ENCODE peak calls at places on chromosomes 7 and 10, in five cellular contexts. G, T, U, O and C are unnamed samples.

GRCh38 chr7:82678716-82679115 is 235.1 kb upstream of the CACNA2D1 start:
- DNase-seq in G (no peak), T (no peak), U (no peak), O (no peak), C (no peak)

GRCh38 chr7:111232249-111233084 is 141.5 kb downstream of the LRRN3 start:
- DNase-seq in G (peak; percentile 84), T (no peak), U (no peak), O (peak; percentile 56), C (peak; percentile 41)

GRCh38 chr10:50536617-50537252 is 87.0 kb downstream of the SGMS1 start:
- DNase-seq in G (no peak), T (no peak), U (no peak), O (peak; percentile 41), C (peak; percentile 64)

GRCh38 chr7:17166824-17167379 is 131.6 kb upstream of the AHR start:
- DNase-seq in G (no peak), T (no peak), U (no peak), O (no peak), C (no peak)

GRCh38 chr10:96538683-96539082 is 25.0 kb upstream of the TLL2 start:
- DNase-seq in G (no peak), T (no peak), U (no peak), O (no peak), C (no peak)

GRCh38 chr7:122618603-122619189 is 80.2 kb downstream of the RNF133 start:
- DNase-seq in G (no peak), T (no peak), U (no peak), O (no peak), C (no peak)

GRCh38 chr7:105531797-105532671 is at the start of gene RINT1:
- DNase-seq in G (peak; percentile 82), T (peak; percentile 99), U (peak; percentile 88), O (peak; percentile 85), C (peak; percentile 91)

GRCh38 chr10:58431903-58432302 is 46.7 kb downstream of the TFAM start:
- DNase-seq in G (no peak), T (no peak), U (no peak), O (no peak), C (no peak)

GRCh38 chr7:130793855-130794618 is 60.0 kb upstream of the KLF14 start:
- DNase-seq in G (no peak), T (no peak), U (no peak), O (peak; percentile 48), C (peak; percentile 48)

GRCh38 chr7:78218051-78218450 is 419.5 kb downstream of the PHTF2 start:
- DNase-seq in G (no peak), T (no peak), U (no peak), O (peak; percentile 1), C (no peak)

GRCh38 chr7:137953043-137953691 is 48.7 kb downstream of the CREB3L2 start:
- DNase-seq in G (no peak), T (no peak), U (no peak), O (no peak), C (no peak)

GRCh38 chr10:70334526-70335245 is 47.7 kb downstream of the LRRC20 start:
- DNase-seq in G (no peak), T (peak; percentile 65), U (no peak), O (no peak), C (no peak)

GRCh38 chr7:111730476-111731300 is 168.4 kb upstream of the IMMP2L start:
- DNase-seq in G (no peak), T (no peak), U (no peak), O (peak; percentile 21), C (no peak)

GRCh38 chr10:60842694-60843093 is 64.4 kb downstream of the CDK1 start:
- DNase-seq in G (no peak), T (no peak), U (no peak), O (no peak), C (no peak)

GRCh38 chr7:636396-636795 is 90.1 kb upstream of the DNAAF5 start:
- DNase-seq in G (peak; percentile 61), T (no peak), U (no peak), O (no peak), C (peak; percentile 21)

DNA sequence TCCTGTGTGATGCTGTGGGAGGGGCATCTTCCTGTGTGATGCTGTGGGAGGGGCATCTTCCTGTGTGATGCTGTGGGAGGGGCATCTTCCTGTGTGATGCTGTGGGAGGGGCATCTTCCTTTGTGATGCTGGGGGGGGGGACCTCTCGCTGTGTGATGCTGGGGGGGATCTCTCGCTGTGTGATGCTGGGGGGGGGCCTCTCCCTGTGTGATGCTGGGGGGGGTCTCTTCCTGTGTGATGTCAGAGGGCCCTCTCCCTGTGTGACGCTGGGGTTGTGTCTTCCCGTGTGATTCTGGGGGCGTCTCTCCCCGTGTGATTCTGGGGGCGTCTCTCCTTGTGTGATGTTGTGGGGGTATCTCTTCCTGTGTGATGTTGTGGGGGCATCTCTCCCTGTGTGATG is 27.9 kb upstream of the DPYSL4 start:
- DNase-seq in G (no peak), T (no peak), U (no peak), O (no peak), C (no peak)
- TF ChIP-seq CTCF in G (no peak), T (no peak), U (no peak), O (no peak), C (no peak)

GRCh38 chr7:95592570-95592969 is 3.7 kb downstream of the PDK4 start:
- DNase-seq in G (no peak), T (no peak), U (no peak), O (no peak), C (no peak)
- H3K4me3 ChIP-seq in G (no peak overlapping the region), T (no peak overlapping the region), U (peak overlapping the region; percentile 90), O (no peak overlapping the region), C (no peak overlapping the region)

GRCh38 chr10:93379366-93380042 is 102.6 kb downstream of the MYOF start:
- DNase-seq in G (no peak), T (no peak), U (no peak), O (peak; percentile 69), C (peak; percentile 87)
- H3K27ac ChIP-seq in G (peak overlapping the region; percentile 25), T (no peak overlapping the region), U (no peak overlapping the region), O (peak overlapping the region; percentile 92), C (peak overlapping the region; percentile 86)

DNA sequence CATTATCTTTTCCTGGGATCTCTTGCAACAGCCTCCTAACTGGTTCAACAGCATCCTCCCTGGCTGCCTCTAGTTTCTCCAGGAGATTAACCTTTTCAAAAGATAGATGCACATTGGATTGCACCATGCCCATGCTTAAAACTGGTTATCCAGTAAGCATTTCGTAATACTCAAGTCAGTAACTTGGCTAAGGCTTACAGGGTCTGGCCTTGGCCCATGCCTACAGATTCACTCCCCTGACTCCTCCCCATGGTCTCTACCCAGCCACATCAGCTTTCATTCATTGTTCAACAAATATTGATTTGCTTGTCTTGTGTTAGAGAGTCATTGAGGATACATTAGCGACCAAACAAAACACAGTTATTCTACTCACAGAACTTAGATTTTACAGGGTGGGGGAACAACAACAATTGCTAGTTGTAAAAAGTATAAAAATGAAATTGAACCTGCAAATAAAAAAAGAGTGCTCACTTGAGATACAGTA is 1.8 kb upstream of the KIF20B start:
- DNase-seq in G (no peak), T (no peak), U (no peak), O (no peak), C (no peak)
- TF ChIP-seq CTCF in G (no peak), T (no peak), U (no peak), O (no peak), C (no peak)